ENCODE peak calls at places on chromosomes 13 and 19, in ten cellular contexts. S, O, M, E, C, N, L, V, Z and U are unnamed samples.

GRCh38 chr13:48731957-48732569 is 78.3 kb downstream of the CYSLTR2 start:
- DNase-seq in S (no peak), O (peak; percentile 82), M (peak; percentile 43), E (no peak), C (no peak), N (peak; percentile 44), L (no peak), V (no peak), Z (peak; percentile 57), U (no peak)

GRCh38 chr13:22793598-22794134 is 387.1 kb upstream of the SGCG start:
- DNase-seq in S (no peak), O (peak; percentile 28), M (peak; percentile 33), E (no peak), C (no peak), N (no peak), L (no peak), V (no peak), Z (no peak), U (no peak)

GRCh38 chr13:92657565-92657964 is 569.0 kb upstream of the GPC6 start:
- DNase-seq in S (no peak), O (no peak), M (no peak), E (no peak), C (no peak), N (no peak), L (no peak), V (no peak), Z (no peak), U (no peak)

GRCh38 chr13:38763446-38764381 is 76.8 kb downstream of the FREM2 start:
- DNase-seq in S (no peak), O (peak; percentile 85), M (peak; percentile 26), E (no peak), C (no peak), N (peak; percentile 36), L (no peak), V (no peak), Z (no peak), U (no peak)

GRCh38 chr19:18590273-18591272 is 2.0 kb downstream of the REX1BD start:
- DNase-seq in S (peak; percentile 81), O (peak; percentile 99), M (no peak), E (no peak), C (no peak), N (peak; percentile 89), L (peak; percentile 75), V (no peak), Z (peak; percentile 49), U (no peak)

GRCh38 chr19:4057913-4058695 is 8.6 kb downstream of the ZBTB7A start:
- DNase-seq in S (peak; percentile 97), O (peak; percentile 1), M (peak; percentile 93), E (no peak), C (peak; percentile 97), N (no peak), L (no peak), V (peak; percentile 95), Z (peak; percentile 87), U (peak; percentile 79)

GRCh38 chr13:91142572-91142971 is 204.9 kb upstream of the MIR17HG start:
- DNase-seq in S (no peak), O (no peak), M (no peak), E (no peak), C (no peak), N (no peak), L (no peak), V (no peak), Z (no peak), U (no peak)

GRCh38 chr19:7625763-7626372 is 3.5 kb downstream of the XAB2 start:
- DNase-seq in S (no peak), O (no peak), M (no peak), E (no peak), C (no peak), N (no peak), L (no peak), V (no peak), Z (no peak), U (no peak)

GRCh38 chr13:25973576-25973975 is 78.2 kb downstream of the SHISA2 start:
- DNase-seq in S (no peak), O (no peak), M (no peak), E (no peak), C (peak; percentile 74), N (no peak), L (no peak), V (no peak), Z (no peak), U (no peak)

GRCh38 chr13:88704600-88705275 is 1033.6 kb downstream of the SLITRK5 start:
- DNase-seq in S (no peak), O (no peak), M (no peak), E (no peak), C (no peak), N (no peak), L (no peak), V (no peak), Z (no peak), U (no peak)

GRCh38 chr13:96130818-96131217 is 40.9 kb downstream of the HS6ST3 start:
- DNase-seq in S (no peak), O (peak; percentile 30), M (no peak), E (no peak), C (no peak), N (no peak), L (no peak), V (no peak), Z (no peak), U (no peak)

GRCh38 chr13:21175656-21176194 is 627 bp downstream of the SKA3 start:
- DNase-seq in S (no peak), O (no peak), M (no peak), E (no peak), C (no peak), N (peak; percentile 7), L (no peak), V (no peak), Z (no peak), U (no peak)

GRCh38 chr19:54473071-54473941 is at the start of gene CDC42EP5:
- DNase-seq in S (peak; percentile 91), O (peak; percentile 46), M (peak; percentile 49), E (peak; percentile 88), C (peak; percentile 93), N (peak; percentile 60), L (no peak), V (peak; percentile 86), Z (peak; percentile 86), U (peak; percentile 72)

GRCh38 chr19:7391218-7391670 is 42.5 kb downstream of the ARHGEF18 start:
- DNase-seq in S (no peak), O (no peak), M (no peak), E (no peak), C (no peak), N (no peak), L (peak; percentile 88), V (no peak), Z (peak; percentile 61), U (no peak)

GRCh38 chr13:38349386-38350113 is at the start of gene UFM1:
- DNase-seq in S (peak; percentile 94), O (peak; percentile 97), M (peak; percentile 93), E (peak; percentile 93), C (peak; percentile 96), N (peak; percentile 83), L (peak; percentile 75), V (peak; percentile 95), Z (peak; percentile 94), U (peak; percentile 86)

GRCh38 chr13:93425411-93425810 is 198.8 kb downstream of the GPC6 start:
- DNase-seq in S (no peak), O (no peak), M (no peak), E (no peak), C (no peak), N (no peak), L (no peak), V (no peak), Z (no peak), U (no peak)

DNA sequence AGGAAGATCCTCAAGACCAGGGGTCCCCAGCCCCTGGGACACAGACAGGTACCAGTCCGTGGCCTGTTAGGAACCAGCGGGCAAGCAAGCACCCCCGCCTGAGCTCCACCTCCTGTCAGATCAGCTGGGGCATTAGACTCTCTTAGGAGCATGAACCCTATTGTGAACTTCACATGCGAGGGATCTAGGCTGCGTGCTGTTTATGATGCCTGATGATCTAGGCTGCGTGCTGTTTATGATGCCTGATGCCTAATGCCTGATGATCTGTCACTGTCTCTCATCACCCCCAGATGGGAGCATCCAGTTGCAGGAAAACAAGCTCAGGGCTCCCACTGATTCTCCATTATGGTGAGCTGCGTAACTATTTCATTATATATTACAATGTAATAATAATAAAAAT is 3.6 kb downstream of the RASGRP4 start:
- DNase-seq in S (no peak), O (no peak), M (no peak), E (no peak), C (no peak), N (no peak), L (no peak), V (no peak), Z (no peak), U (no peak)
- H3K4me1 ChIP-seq in S (peaks cover 9% of the 10 kb centered on the region), O (peaks cover 24% of the 10 kb centered on the region), M (peaks cover 10% of the 10 kb centered on the region), E (peaks cover 11% of the 10 kb centered on the region), C (peaks cover 11% of the 10 kb centered on the region), N (no peaks in the 10 kb centered on the region), L (no peaks in the 10 kb centered on the region), V (peaks cover 13% of the 10 kb centered on the region), Z (peaks cover 4% of the 10 kb centered on the region), U (no peaks in the 10 kb centered on the region)

GRCh38 chr13:34255695-34256094 is 437.7 kb downstream of the RFC3 start:
- DNase-seq in S (no peak), O (no peak), M (no peak), E (no peak), C (no peak), N (no peak), L (no peak), V (no peak), Z (no peak), U (no peak)
- TF ChIP-seq POLR2AphosphoS5 in S (no peak), O (no peak), M (no peak), E (no peak), C (no peak), N (no peak), L (no peak), V (no peak), Z (no peak), U (no peak)

DNA sequence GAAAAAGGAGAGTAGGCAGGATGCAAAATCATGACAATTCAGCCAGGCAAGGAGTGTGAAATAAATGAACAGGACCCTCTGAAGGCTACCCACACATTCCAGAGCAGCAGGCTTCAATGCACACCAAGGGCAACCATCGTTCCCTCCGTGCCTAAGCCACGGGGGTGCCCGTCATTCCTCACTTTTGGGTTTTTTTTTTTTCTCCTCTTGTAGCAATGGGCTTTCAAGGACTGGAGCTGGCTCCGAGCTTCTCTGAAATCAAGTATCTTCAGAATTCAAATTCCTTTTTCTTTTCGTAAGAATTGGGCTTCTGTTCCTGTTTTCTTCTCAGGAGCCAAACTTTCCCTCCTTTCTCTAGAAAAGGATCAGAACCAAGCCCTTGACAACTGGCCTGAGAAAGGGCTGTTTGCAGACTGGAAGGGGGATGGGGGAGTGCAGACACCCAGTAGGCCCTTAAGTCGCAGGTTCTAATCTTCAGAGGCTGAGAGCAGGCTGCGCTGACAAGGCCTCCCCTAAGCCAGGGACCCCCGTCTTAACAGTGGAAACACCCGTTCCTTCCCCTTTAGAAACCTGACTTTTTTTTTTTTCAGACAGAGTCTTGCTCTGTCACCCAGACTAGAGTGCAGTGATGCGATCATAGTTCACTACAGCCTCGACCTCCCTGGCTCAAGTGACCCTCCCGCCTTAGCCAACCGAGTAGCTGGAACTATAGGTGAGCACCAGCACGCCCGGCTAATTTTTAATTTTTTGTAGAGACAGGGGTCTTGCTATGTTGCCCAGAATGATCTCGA is 51.7 kb downstream of the RFX2 start:
- DNase-seq in S (no peak), O (no peak), M (no peak), E (peak; percentile 81), C (peak; percentile 60), N (no peak), L (no peak), V (no peak), Z (peak; percentile 5), U (peak; percentile 36)
- H3K4me1 ChIP-seq in S (peaks cover 77% of the 10 kb centered on the region), O (no peaks in the 10 kb centered on the region), M (peaks cover 67% of the 10 kb centered on the region), E (peaks cover 76% of the 10 kb centered on the region), C (peaks cover 86% of the 10 kb centered on the region), N (peaks cover 37% of the 10 kb centered on the region), L (peaks cover 7% of the 10 kb centered on the region), V (peaks cover 85% of the 10 kb centered on the region), Z (peaks cover 56% of the 10 kb centered on the region), U (peaks cover 17% of the 10 kb centered on the region)

GRCh38 chr13:109256866-109257760 is 529.3 kb downstream of the IRS2 start:
- DNase-seq in S (no peak), O (peak; percentile 21), M (peak; percentile 32), E (no peak), C (no peak), N (no peak), L (peak; percentile 87), V (no peak), Z (no peak), U (peak; percentile 83)
- TF ChIP-seq POLR2AphosphoS5 in S (peak; percentile 41), O (no peak), M (peak; percentile 80), E (no peak), C (peak; percentile 92), N (peak; percentile 12), L (peak; percentile 20), V (peak; percentile 61), Z (peak; percentile 44), U (peak; percentile 83)